ENCODE peak calls at places on chromosome 21, in four cellular contexts. G is GM06990, K is GM13976, H is right lobe of liver. S is an unnamed sample.

GRCh38 chr21:15932681-15933200 is 203.0 kb downstream of the USP25 start:
- DNase-seq in H (no peak), K (no peak), G (no peak), S (no peak)

GRCh38 chr21:44939532-44940115 is at the start of gene SLX9:
- DNase-seq in H (peak; percentile 82), G (peak; percentile 89), K (peak; percentile 95), S (peak; percentile 93)

GRCh38 chr21:38460171-38460742 is 38.0 kb downstream of the ERG start:
- DNase-seq in H (no peak), K (no peak), G (no peak), S (no peak)

GRCh38 chr21:44907225-44907965 is 13.3 kb downstream of the ITGB2 start:
- DNase-seq in H (no peak), G (no peak), K (no peak), S (no peak)

GRCh38 chr21:38621132-38621531 is 122.9 kb upstream of the ERG start:
- DNase-seq in K (no peak), H (no peak), G (no peak), S (no peak)

GRCh38 chr21:41805038-41805437 is 38.2 kb upstream of the RIPK4 start:
- DNase-seq in H (no peak), K (no peak), G (no peak), S (no peak)

GRCh38 chr21:15224346-15225086 is 159.7 kb upstream of the NRIP1 start:
- DNase-seq in K (no peak), G (no peak), H (no peak), S (no peak)

GRCh38 chr21:21463456-21463855 is 465.2 kb downstream of the NCAM2 start:
- DNase-seq in G (no peak), H (no peak), K (no peak), S (no peak)

GRCh38 chr21:17270234-17270633 is 242.6 kb upstream of the CXADR start:
- DNase-seq in H (no peak), K (peak; percentile 4), G (no peak), S (no peak)

GRCh38 chr21:38811257-38811656 is 5.5 kb downstream of the ETS2 start:
- DNase-seq in G (no peak), K (no peak), H (no peak), S (no peak)

GRCh38 chr21:42223826-42224575 is 5.1 kb downstream of the ABCG1 start:
- DNase-seq in G (no peak), H (no peak), K (no peak), S (no peak)

GRCh38 chr21:41939391-41939790 is 14.4 kb downstream of the C2CD2 start:
- DNase-seq in K (no peak), G (no peak), H (no peak), S (peak; percentile 38)

GRCh38 chr21:29105218-29105617 is 25.2 kb upstream of the MAP3K7CL start:
- DNase-seq in K (no peak), G (no peak), H (no peak), S (no peak)

GRCh38 chr21:36210779-36211659 is 54.4 kb downstream of the DOP1B start:
- DNase-seq in K (no peak), G (no peak), H (no peak), S (peak; percentile 40)

GRCh38 chr21:29297483-29298347 is 1.0 kb upstream of the BACH1 start:
- DNase-seq in K (no peak), H (no peak), G (no peak), S (peak; percentile 55)

GRCh38 chr21:43739648-43740435 is 20.9 kb downstream of the PDXK start:
- DNase-seq in H (no peak), K (no peak), G (no peak), S (peak; percentile 93)

GRCh38 chr21:35932232-35932911 is 128.0 kb downstream of the SETD4 start:
- DNase-seq in H (no peak), G (peak; percentile 37), K (peak; percentile 34), S (no peak)

GRCh38 chr21:45323487-45324380 is 36.0 kb upstream of the POFUT2 start:
- DNase-seq in K (no peak), H (no peak), G (no peak), S (peak; percentile 72)

GRCh38 chr21:14773777-14774345 is 227.7 kb upstream of the SAMSN1 start:
- DNase-seq in K (peak; percentile 20), G (no peak), H (peak; percentile 38), S (no peak)

GRCh38 chr21:22965455-22966125 is 1967.4 kb downstream of the NCAM2 start:
- DNase-seq in G (no peak), K (no peak), H (no peak), S (no peak)

DNA sequence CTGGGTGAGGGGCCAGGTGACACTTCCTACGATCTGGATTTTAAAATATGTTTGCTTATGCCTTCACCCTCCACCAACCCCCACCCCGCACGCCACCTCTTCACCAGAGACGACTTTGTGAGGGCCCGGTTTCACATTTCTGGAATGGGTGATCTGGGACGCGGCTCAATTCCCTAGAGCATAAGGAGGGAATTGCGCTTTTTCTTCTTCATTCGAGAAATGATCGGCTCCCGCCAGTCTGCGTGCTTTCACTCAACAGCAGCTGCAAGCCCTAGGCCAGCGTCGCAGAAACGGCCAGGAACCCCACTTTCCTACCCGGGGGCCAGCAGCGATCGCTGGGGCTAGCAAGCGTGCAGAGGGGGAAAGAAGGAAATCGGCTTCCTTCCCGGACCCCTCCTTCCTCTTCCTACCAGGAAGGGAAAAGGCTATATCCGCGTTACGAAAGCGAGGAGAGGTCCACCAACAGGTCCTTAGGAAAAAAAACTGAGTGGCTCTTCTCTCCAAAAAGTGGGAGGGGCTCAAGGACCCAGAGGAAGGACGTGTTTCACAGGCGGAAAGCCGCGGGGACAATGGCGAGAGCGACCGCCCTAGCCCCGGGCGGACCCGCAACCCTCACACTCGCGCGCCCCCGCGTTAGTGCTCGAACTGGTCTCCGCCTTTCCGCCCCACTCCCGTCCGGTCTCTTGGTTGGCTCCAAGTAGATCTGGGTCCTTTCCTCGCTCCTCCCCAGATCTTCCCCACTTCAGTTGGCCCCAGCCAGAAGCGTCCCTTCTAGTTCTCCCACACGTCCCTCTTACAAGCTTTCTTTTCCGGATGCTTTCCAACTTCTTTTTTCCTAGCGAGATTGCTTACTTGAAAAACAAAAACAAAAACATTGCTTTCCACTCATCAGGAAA is 1.1 kb upstream of the ADAMTS1 start:
- DNase-seq in G (no peak), H (peak; percentile 78), K (no peak), S (peak; percentile 94)
- TF ChIP-seq CTCF in G (no peak), H (no peak), K (no peak), S (no peak)

GRCh38 chr21:34857122-34857713 is 188.4 kb downstream of the CLIC6 start:
- DNase-seq in H (no peak), G (no peak), K (no peak), S (no peak)
- TF ChIP-seq CTCF in H (no peak), G (no peak), K (no peak), S (no peak)

GRCh38 chr21:40421121-40421520 is 425.8 kb downstream of the DSCAM start:
- DNase-seq in H (no peak), G (no peak), K (no peak), S (no peak)
- TF ChIP-seq CTCF in H (no peak), G (no peak), K (no peak), S (no peak)

GRCh38 chr21:31786164-31786920 is 54.4 kb upstream of the SCAF4 start:
- DNase-seq in K (no peak), G (no peak), H (no peak), S (no peak)

GRCh38 chr21:31777857-31778256 is 45.9 kb upstream of the SCAF4 start:
- DNase-seq in G (no peak), K (no peak), H (no peak), S (no peak)

GRCh38 chr21:31781737-31782136 is 49.8 kb upstream of the SCAF4 start:
- DNase-seq in G (no peak), H (no peak), K (no peak), S (no peak)

DNA sequence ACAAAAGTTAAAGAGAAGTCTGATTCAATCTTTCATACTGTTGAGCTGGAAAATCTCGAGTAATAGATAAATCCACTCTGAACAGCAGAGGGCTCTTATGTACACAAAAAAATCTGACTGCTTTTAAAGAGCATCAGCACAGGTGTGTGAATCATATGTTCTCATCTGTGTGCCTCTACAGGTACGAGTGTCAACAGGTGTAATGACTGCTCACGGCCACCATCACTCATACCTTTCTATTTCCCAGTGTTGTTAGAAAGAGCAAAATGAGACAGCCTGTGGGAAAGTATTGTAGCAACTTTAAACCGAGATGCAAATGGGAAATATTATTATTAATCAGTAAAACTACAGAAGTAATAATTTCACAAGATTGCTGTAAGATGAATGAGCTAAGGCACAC is 49.0 kb upstream of the SCAF4 start:
- DNase-seq in K (no peak), H (no peak), G (no peak), S (no peak)
- TF ChIP-seq CTCF in K (no peak), H (no peak), G (peak; percentile 12), S (peak; percentile 64)

DNA sequence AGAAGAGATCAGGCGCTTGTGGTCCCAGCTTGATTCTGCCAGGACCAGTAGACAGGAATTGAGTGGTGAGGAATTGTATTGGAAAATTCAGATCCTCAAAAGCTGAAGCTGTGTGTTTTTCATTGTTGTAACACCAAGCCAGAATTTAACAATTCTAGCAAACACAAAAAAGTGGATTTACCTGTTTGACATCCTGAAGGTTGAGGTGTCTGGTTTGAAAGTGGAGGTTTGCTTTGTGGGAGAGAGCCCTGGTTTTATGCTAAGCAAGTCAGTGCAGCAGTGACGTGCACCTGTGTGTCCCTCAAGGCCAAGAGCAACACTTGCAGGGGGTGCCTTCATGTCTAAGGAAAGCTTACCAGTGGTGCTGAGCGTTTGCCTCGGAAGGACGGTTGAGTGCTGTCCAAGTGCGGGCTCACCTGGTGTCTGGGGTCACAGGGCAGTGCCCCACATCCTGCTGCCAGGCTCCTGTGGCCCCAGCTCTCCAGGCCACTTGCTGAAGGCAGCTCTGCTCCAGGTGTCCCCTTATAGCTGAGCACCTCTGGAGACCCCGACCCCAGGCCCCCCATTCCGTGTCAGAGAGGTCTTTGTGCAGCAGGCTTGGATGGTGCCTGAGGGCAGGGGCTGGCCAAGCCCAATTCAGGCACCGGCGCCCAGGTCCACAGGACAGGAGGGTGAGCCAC is 27.7 kb downstream of the PCNT start:
- DNase-seq in H (no peak), G (no peak), K (no peak), S (no peak)
- TF ChIP-seq CTCF in H (no peak), G (no peak), K (no peak), S (no peak)

GRCh38 chr21:32102426-32102825 is 176.4 kb downstream of the MIS18A start:
- DNase-seq in H (no peak), G (no peak), K (no peak), S (no peak)

GRCh38 chr21:32096411-32096810 is 182.4 kb downstream of the MIS18A start:
- DNase-seq in K (peak; percentile 44), H (no peak), G (no peak), S (no peak)

GRCh38 chr21:32103361-32103760 is 175.5 kb downstream of the MIS18A start:
- DNase-seq in H (no peak), K (no peak), G (no peak), S (no peak)

GRCh38 chr21:32101206-32101763 is 177.6 kb downstream of the MIS18A start:
- DNase-seq in K (no peak), G (no peak), H (no peak), S (no peak)

GRCh38 chr21:32099812-32100416 is 178.9 kb downstream of the MIS18A start:
- DNase-seq in H (no peak), G (no peak), K (no peak), S (no peak)
- TF ChIP-seq CTCF in H (no peak), G (peak; percentile 16), K (no peak), S (peak; percentile 26)

S was measured in chondrocyte.